ENCODE peak calls at places on chromosome 3, in ten cellular contexts. J is tibial artery, F is endothelial cell of umbilical vein, L is Caco-2, K is GM12878, P is PC-3, H is Panc1, T is mammary epithelial cell, U is adrenal gland, I is heart left ventricle. A is an unnamed sample. For H3K36me3, the result is how much of the 10 kb centered on the place peaks cover.

GRCh38 chr3:127052121-127052561 is 69.2 kb downstream of the PLXNA1 start:
- DNase-seq in F (no peak), I (peak), P (no peak), L (no peak), T (no peak), J (peak), H (no peak), K (no peak), U (peak), A (no peak)

GRCh38 chr3:188689101-188689574 is 482.6 kb upstream of the TPRG1 start:
- DNase-seq in J (peak), H (no peak), I (no peak), T (no peak), U (peak), F (peak), P (no peak), K (no peak), L (no peak), A (peak)

GRCh38 chr3:159870723-159871122 is 117.9 kb upstream of the IL12A start:
- DNase-seq in T (no peak), H (no peak), U (no peak), P (peak), J (no peak), L (no peak), K (no peak), F (no peak), I (no peak), A (no peak)

GRCh38 chr3:70392227-70392626 is 79.8 kb upstream of the MDFIC2 start:
- DNase-seq in L (no peak), F (no peak), J (no peak), P (no peak), K (no peak), I (no peak), H (no peak), T (no peak), U (no peak), A (no peak)

GRCh38 chr3:159733194-159733860 is 255.3 kb upstream of the IL12A start:
- DNase-seq in U (no peak), P (peak), H (no peak), F (no peak), T (peak), I (no peak), J (no peak), L (no peak), K (no peak), A (peak)

GRCh38 chr3:184648726-184649125 is 63.1 kb downstream of the MAGEF1 start:
- DNase-seq in H (no peak), I (no peak), T (no peak), J (no peak), P (no peak), F (no peak), K (no peak), U (peak), L (no peak), A (no peak)

GRCh38 chr3:167679526-167679925 is 25.8 kb upstream of the WDR49 start:
- DNase-seq in K (no peak), T (no peak), H (no peak), U (no peak), J (no peak), I (no peak), F (no peak), L (no peak), P (no peak), A (no peak)

GRCh38 chr3:65778966-65779365 is 259.8 kb downstream of the MAGI1 start:
- DNase-seq in U (no peak), J (no peak), I (no peak), P (peak), T (no peak), L (no peak), K (no peak), F (no peak), H (no peak), A (no peak)

GRCh38 chr3:64908292-64908691 is 220.5 kb upstream of the ADAMTS9 start:
- DNase-seq in F (peak), L (no peak), I (peak), U (no peak), J (no peak), P (no peak), H (no peak), K (no peak), T (peak), A (peak)

GRCh38 chr3:64801856-64802255 is 114.1 kb upstream of the ADAMTS9 start:
- DNase-seq in I (no peak), L (no peak), K (no peak), P (no peak), F (peak), H (no peak), J (no peak), T (no peak), U (no peak), A (no peak)

GRCh38 chr3:159911664-159912037 is 77.0 kb upstream of the IL12A start:
- DNase-seq in F (no peak), U (no peak), K (no peak), H (no peak), L (no peak), I (no peak), P (no peak), T (no peak), J (no peak), A (no peak)

GRCh38 chr3:71789922-71790321 is 5.0 kb upstream of the PROK2 start:
- DNase-seq in H (no peak), P (no peak), T (no peak), J (no peak), K (no peak), F (no peak), I (no peak), L (no peak), U (no peak), A (no peak)

GRCh38 chr3:175082631-175083030 is 223.5 kb downstream of the NAALADL2 start:
- DNase-seq in T (no peak), H (no peak), U (no peak), J (no peak), I (no peak), K (no peak), L (no peak), P (no peak), F (no peak), A (no peak)

GRCh38 chr3:132343018-132343612 is 25.9 kb downstream of the ACP3 start:
- DNase-seq in I (peak), J (peak), L (peak), U (peak), P (peak), H (peak), T (peak), F (peak), K (no peak), A (peak)

GRCh38 chr3:186002884-186003472 is 65.2 kb upstream of the TRA2B start:
- DNase-seq in T (peak), H (no peak), J (no peak), F (peak), K (no peak), L (no peak), I (no peak), P (peak), U (no peak), A (no peak)

GRCh38 chr3:126835472-126836219 is 131.6 kb downstream of the CHCHD6 start:
- DNase-seq in K (no peak), H (no peak), P (peak), L (no peak), U (peak), J (no peak), T (peak), I (no peak), F (no peak), A (peak)

GRCh38 chr3:179653777-179654117 is 907 bp downstream of the USP13 start:
- DNase-seq in L (no peak), U (peak), F (no peak), T (no peak), K (no peak), H (no peak), J (no peak), I (no peak), P (no peak), A (peak)

GRCh38 chr3:171044828-171045793 is 18.6 kb upstream of the SLC2A2 start:
- DNase-seq in J (no peak), K (no peak), L (peak), P (peak), U (no peak), H (no peak), I (no peak), F (no peak), T (peak), A (peak)

GRCh38 chr3:184652465-184652864 is 59.4 kb downstream of the MAGEF1 start:
- DNase-seq in K (no peak), U (no peak), P (no peak), T (peak), L (no peak), I (no peak), F (no peak), J (no peak), H (no peak), A (no peak)

GRCh38 chr3:139346771-139347170 is 3.0 kb downstream of the MRPS22 start:
- DNase-seq in U (no peak), J (no peak), I (no peak), K (no peak), H (no peak), F (no peak), P (no peak), T (peak), L (no peak), A (no peak)

GRCh38 chr3:88732211-88732610 is 375.2 kb upstream of the EPHA3 start:
- DNase-seq in P (no peak), J (no peak), F (no peak), U (no peak), I (no peak), K (no peak), H (no peak), L (no peak), T (no peak), A (no peak)

GRCh38 chr3:66441124-66441523 is 59.7 kb downstream of the LRIG1 start:
- DNase-seq in I (no peak), H (no peak), L (no peak), U (no peak), T (peak), K (no peak), F (peak), J (no peak), P (peak), A (no peak)

GRCh38 chr3:195895900-195896360 is 12.4 kb downstream of the TNK2 start:
- DNase-seq in T (peak), I (peak), P (peak), U (peak), F (peak), H (no peak), K (no peak), L (no peak), J (peak), A (no peak)

GRCh38 chr3:104460477-104461406 is 906.0 kb upstream of the ALCAM start:
- DNase-seq in F (peak), T (peak), P (peak), K (peak), H (no peak), U (no peak), I (no peak), J (no peak), L (no peak), A (peak)

GRCh38 chr3:60641354-60641753 is 609.9 kb downstream of the FHIT start:
- DNase-seq in P (no peak), J (no peak), T (no peak), L (peak), K (no peak), I (no peak), U (no peak), F (no peak), H (no peak), A (no peak)

GRCh38 chr3:63979093-63979492 is 44.2 kb downstream of the PSMD6 start:
- DNase-seq in T (peak), J (no peak), F (no peak), P (no peak), U (no peak), I (no peak), L (no peak), K (no peak), H (no peak), A (peak)

GRCh38 chr3:74590620-74591262 is 23.7 kb downstream of the CNTN3 start:
- DNase-seq in H (no peak), K (no peak), I (no peak), P (no peak), J (no peak), T (no peak), F (no peak), L (no peak), U (no peak), A (no peak)

GRCh38 chr3:150469931-150470740 is 62.0 kb downstream of the TSC22D2 start:
- DNase-seq in K (no peak), H (peak), P (peak), F (no peak), I (no peak), T (peak), L (peak), U (no peak), J (no peak), A (peak)

GRCh38 chr3:108239082-108239481 is 16.9 kb upstream of the IFT57 start:
- DNase-seq in L (no peak), F (no peak), J (no peak), I (no peak), P (no peak), T (no peak), U (no peak), K (no peak), H (no peak), A (no peak)

GRCh38 chr3:173140986-173141385 is at the start of gene SPATA16:
- DNase-seq in J (no peak), T (no peak), K (no peak), P (no peak), I (no peak), H (no peak), U (no peak), L (no peak), F (no peak), A (no peak)

GRCh38 chr3:26106119-26106690 is 316.3 kb downstream of the OXSM start:
- DNase-seq in K (peak), J (no peak), F (no peak), P (no peak), U (no peak), T (no peak), H (no peak), I (peak), L (no peak), A (no peak)

GRCh38 chr3:22980346-22980745 is 222.8 kb upstream of the UBE2E2 start:
- DNase-seq in T (no peak), H (no peak), J (no peak), P (no peak), L (no peak), I (no peak), U (no peak), F (no peak), K (no peak), A (peak)

GRCh38 chr3:77254967-77255831 is 215.3 kb downstream of the ROBO2 start:
- DNase-seq in U (no peak), T (peak), H (peak), K (no peak), F (peak), L (peak), I (no peak), P (peak), J (no peak), A (peak)

GRCh38 chr3:14472471-14473351 is 67.4 kb downstream of the GRIP2 start:
- DNase-seq in T (peak), L (no peak), H (no peak), K (no peak), U (peak), P (peak), F (peak), I (no peak), J (no peak), A (peak)

GRCh38 chr3:51538115-51538458 is 432 bp upstream of the RAD54L2 start:
- DNase-seq in T (no peak), F (no peak), U (no peak), J (no peak), L (no peak), H (no peak), P (peak), I (no peak), K (no peak), A (no peak)

GRCh38 chr3:27193056-27193455 is 176.1 kb downstream of the NEK10 start:
- DNase-seq in L (no peak), F (no peak), P (no peak), I (no peak), T (no peak), J (no peak), U (no peak), H (no peak), K (no peak), A (no peak)

GRCh38 chr3:153848701-153849100 is 272.5 kb upstream of the ARHGEF26 start:
- DNase-seq in I (no peak), T (no peak), L (peak), J (no peak), P (no peak), K (no peak), U (no peak), F (no peak), H (no peak), A (no peak)

DNA sequence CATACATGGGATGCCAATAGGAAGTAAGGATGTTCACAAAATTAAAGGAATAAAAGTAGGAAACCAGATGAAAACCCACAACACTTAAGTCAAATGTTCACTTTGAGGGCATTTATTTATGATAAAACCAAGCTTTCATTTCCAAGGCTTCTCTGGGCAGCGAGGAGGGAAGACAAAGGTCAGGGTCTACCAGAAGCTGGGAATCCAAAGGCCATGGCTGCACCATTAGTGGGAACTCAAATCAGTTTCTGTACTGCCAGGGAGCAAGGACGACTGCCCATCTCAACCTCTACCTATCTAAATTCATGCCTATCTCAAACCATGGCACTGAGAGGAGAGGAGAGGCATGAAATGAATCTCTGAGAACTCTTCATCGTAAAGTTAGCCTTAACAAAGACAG is 22.6 kb downstream of the PBRM1 start:
- DNase-seq in L (no peak), H (no peak), J (no peak), F (no peak), U (no peak), P (no peak), T (no peak), I (no peak), K (no peak), A (no peak)
- H3K36me3 ChIP-seq in L (under half), H (under half), J (half or more), F (under half), U (under half), P (under half), T (under half), I (under half), K (under half), A (under half)

GRCh38 chr3:52835766-52836470 is 1.1 kb upstream of the MUSTN1 start:
- DNase-seq in K (no peak), L (no peak), J (no peak), I (peak), P (no peak), T (no peak), U (no peak), H (no peak), F (no peak), A (no peak)

GRCh38 chr3:52836471-52836845 is 1.6 kb upstream of the MUSTN1 start:
- DNase-seq in H (no peak), K (no peak), J (no peak), F (no peak), L (no peak), T (no peak), P (no peak), U (no peak), I (no peak), A (no peak)

GRCh38 chr3:52833202-52833601 is 1.6 kb downstream of the MUSTN1 start:
- DNase-seq in F (no peak), U (no peak), L (no peak), I (no peak), P (no peak), T (no peak), J (no peak), H (no peak), K (no peak), A (no peak)

GRCh38 chr3:52836991-52837390 is 2.2 kb upstream of the MUSTN1 start:
- DNase-seq in J (no peak), K (no peak), P (no peak), H (no peak), U (no peak), L (no peak), T (no peak), F (no peak), I (no peak), A (no peak)

GRCh38 chr3:52834871-52835501 is at the start of gene MUSTN1:
- DNase-seq in K (no peak), P (no peak), I (no peak), T (no peak), L (peak), J (peak), F (no peak), U (no peak), H (no peak), A (no peak)
- H3K4me3 ChIP-seq in K (no peak), P (no peak), I (peak), T (no peak), L (peak), J (peak), F (no peak), U (no peak), H (no peak), A (no peak)

DNA sequence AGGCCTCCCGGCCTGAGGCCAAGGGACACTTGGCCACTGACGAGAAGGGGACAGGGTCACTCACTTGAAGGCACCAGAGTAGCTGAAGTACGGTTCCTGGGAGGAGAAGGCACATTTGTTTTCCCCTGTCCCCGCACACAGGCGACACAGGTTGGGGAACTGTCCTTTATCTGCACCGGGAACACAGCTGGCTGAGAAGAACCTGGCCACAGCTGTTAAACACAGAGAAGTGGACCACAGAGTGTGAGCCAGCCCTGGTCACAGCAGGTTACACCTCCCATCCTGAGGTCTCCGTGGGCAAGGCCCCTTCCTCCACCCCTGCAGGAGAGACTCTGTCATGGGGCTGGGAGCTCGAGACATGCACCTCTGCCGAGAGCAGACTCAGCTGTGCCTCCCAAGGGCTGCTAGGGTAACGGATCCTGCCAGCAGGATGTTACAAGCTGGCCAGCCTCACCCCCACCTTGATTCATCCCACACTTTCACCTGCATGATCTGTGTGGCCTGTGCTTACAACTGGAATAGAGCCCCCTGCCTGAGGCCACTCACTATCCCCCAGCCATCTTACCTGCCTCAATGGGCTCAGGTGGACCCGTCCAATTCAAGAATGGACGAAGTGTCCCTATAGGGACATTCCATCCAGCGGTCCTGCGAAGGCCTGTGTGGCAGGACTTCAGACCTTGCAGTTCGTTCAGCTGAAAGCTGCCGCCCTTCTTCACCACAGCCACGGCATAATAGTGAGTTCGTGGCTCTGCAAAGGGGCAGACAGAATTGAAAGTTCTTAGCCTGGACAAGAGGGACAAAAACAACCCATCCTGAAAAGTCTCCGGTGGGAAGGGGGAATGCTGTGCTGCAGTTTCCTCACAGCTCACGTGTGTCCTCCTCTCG is 9.2 kb downstream of the LTF start:
- DNase-seq in T (no peak), K (no peak), L (no peak), H (no peak), J (no peak), U (no peak), I (no peak), P (no peak), F (no peak), A (no peak)
- TF ChIP-seq CTCF in T (no peak), K (no peak), L (no peak), H (no peak), J (no peak), U (no peak), I (no peak), P (no peak), F (no peak), A (no peak)

DNA sequence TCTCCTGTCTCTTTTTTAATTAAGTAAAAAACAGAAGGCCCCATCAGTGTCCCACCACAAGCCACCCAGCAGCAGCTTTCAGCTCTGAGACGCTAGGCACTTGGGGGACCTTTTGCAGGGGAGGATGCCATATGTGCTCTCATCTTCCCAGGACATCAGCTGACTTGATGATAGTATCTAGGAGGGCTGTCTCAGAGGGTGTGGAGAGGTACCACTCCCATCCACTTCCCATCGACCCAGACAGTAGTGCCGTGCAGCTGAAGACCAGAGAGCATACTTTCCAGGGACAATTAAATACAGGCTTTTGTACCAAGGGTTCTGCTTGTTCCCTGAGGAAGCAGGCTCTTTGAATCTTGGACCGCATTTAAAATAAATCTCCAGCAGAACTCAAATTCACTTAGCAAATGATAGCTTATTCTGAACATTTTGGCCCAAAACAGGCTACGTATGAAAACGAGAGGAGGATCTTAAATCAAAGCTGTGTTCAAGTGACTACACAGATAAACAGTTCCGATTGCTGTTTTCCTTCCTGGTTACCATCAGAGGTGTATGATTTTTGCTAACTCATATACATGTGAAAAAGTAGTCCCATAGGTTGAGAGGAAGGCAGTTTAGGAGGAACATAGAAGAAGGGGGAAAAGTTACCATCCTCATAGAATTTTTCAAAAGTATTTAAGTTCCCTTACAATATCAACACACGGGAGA is 9.6 kb downstream of the WNT5A start:
- DNase-seq in T (no peak), U (no peak), F (no peak), J (no peak), L (no peak), I (no peak), P (no peak), K (no peak), H (no peak), A (no peak)
- H3K36me3 ChIP-seq in T (under half), U (under half), F (under half), J (under half), L (under half), I (under half), P (under half), K (under half), H (under half), A (under half)

A was measured in brain microvascular endothelial cell.